ENCODE peak calls at places on chromosome 18, in eight cellular contexts. One of them, this sample, is unnamed.

GRCh38 chr18:11518788-11519685 is 90.4 kb upstream of the SLC35G4 start:
- DNase-seq in substantia nigra: peak
- DNase-seq in central memory CD8-positive, alpha-beta T cell: no peak
- DNase-seq in neural progenitor cell: peak
- DNase-seq in stimulated activated CD4-positive, alpha-beta T cell treated with anti-CD3 and anti-CD28 coated beads, Interleukin-15, amount 100 ng/mL, for 24 hours: peak
- DNase-seq in activated T-helper 1 cell treated with anti-CD3 and anti-CD28 coated beads, Interleukin-2, amount 50 U/mL, for 16 hours: no peak
- DNase-seq in activated CD4-positive, alpha-beta T cell treated with anti-CD3 and anti-CD28 coated beads for 1 hour: no peak
- DNase-seq in sciatic nerve: no peak
- DNase-seq in this sample: no peak

GRCh38 chr18:70260683-70261082 is 28.2 kb upstream of the SOCS6 start:
- DNase-seq in activated T-helper 1 cell treated with anti-CD3 and anti-CD28 coated beads, Interleukin-2, amount 50 U/mL, for 16 hours: no peak
- DNase-seq in central memory CD8-positive, alpha-beta T cell: no peak
- DNase-seq in substantia nigra: no peak
- DNase-seq in activated CD4-positive, alpha-beta T cell treated with anti-CD3 and anti-CD28 coated beads for 1 hour: no peak
- DNase-seq in sciatic nerve: no peak
- DNase-seq in neural progenitor cell: no peak
- DNase-seq in stimulated activated CD4-positive, alpha-beta T cell treated with anti-CD3 and anti-CD28 coated beads, Interleukin-15, amount 100 ng/mL, for 24 hours: no peak
- DNase-seq in this sample: no peak

GRCh38 chr18:21452808-21453511 is 147.5 kb downstream of the ESCO1 start:
- DNase-seq in stimulated activated CD4-positive, alpha-beta T cell treated with anti-CD3 and anti-CD28 coated beads, Interleukin-15, amount 100 ng/mL, for 24 hours: no peak
- DNase-seq in neural progenitor cell: no peak
- DNase-seq in activated CD4-positive, alpha-beta T cell treated with anti-CD3 and anti-CD28 coated beads for 1 hour: no peak
- DNase-seq in substantia nigra: no peak
- DNase-seq in central memory CD8-positive, alpha-beta T cell: no peak
- DNase-seq in sciatic nerve: no peak
- DNase-seq in activated T-helper 1 cell treated with anti-CD3 and anti-CD28 coated beads, Interleukin-2, amount 50 U/mL, for 16 hours: no peak
- DNase-seq in this sample: no peak

GRCh38 chr18:13447621-13448020 is 229.1 kb downstream of the LDLRAD4 start:
- DNase-seq in sciatic nerve: no peak
- DNase-seq in central memory CD8-positive, alpha-beta T cell: no peak
- DNase-seq in stimulated activated CD4-positive, alpha-beta T cell treated with anti-CD3 and anti-CD28 coated beads, Interleukin-15, amount 100 ng/mL, for 24 hours: no peak
- DNase-seq in neural progenitor cell: peak
- DNase-seq in substantia nigra: peak
- DNase-seq in activated T-helper 1 cell treated with anti-CD3 and anti-CD28 coated beads, Interleukin-2, amount 50 U/mL, for 16 hours: no peak
- DNase-seq in activated CD4-positive, alpha-beta T cell treated with anti-CD3 and anti-CD28 coated beads for 1 hour: no peak
- DNase-seq in this sample: peak

GRCh38 chr18:78978336-78979057 is 1.1 kb upstream of the SALL3 start:
- DNase-seq in stimulated activated CD4-positive, alpha-beta T cell treated with anti-CD3 and anti-CD28 coated beads, Interleukin-15, amount 100 ng/mL, for 24 hours: no peak
- DNase-seq in activated CD4-positive, alpha-beta T cell treated with anti-CD3 and anti-CD28 coated beads for 1 hour: no peak
- DNase-seq in central memory CD8-positive, alpha-beta T cell: no peak
- DNase-seq in substantia nigra: no peak
- DNase-seq in activated T-helper 1 cell treated with anti-CD3 and anti-CD28 coated beads, Interleukin-2, amount 50 U/mL, for 16 hours: no peak
- DNase-seq in sciatic nerve: no peak
- DNase-seq in neural progenitor cell: peak
- DNase-seq in this sample: no peak

GRCh38 chr18:76488190-76488589 is 6.9 kb downstream of the ZNF516 start:
- DNase-seq in sciatic nerve: no peak
- DNase-seq in central memory CD8-positive, alpha-beta T cell: no peak
- DNase-seq in activated T-helper 1 cell treated with anti-CD3 and anti-CD28 coated beads, Interleukin-2, amount 50 U/mL, for 16 hours: no peak
- DNase-seq in substantia nigra: no peak
- DNase-seq in neural progenitor cell: no peak
- DNase-seq in activated CD4-positive, alpha-beta T cell treated with anti-CD3 and anti-CD28 coated beads for 1 hour: no peak
- DNase-seq in stimulated activated CD4-positive, alpha-beta T cell treated with anti-CD3 and anti-CD28 coated beads, Interleukin-15, amount 100 ng/mL, for 24 hours: no peak
- DNase-seq in this sample: no peak

GRCh38 chr18:73384246-73384645 is 516.5 kb upstream of the NETO1 start:
- DNase-seq in stimulated activated CD4-positive, alpha-beta T cell treated with anti-CD3 and anti-CD28 coated beads, Interleukin-15, amount 100 ng/mL, for 24 hours: no peak
- DNase-seq in central memory CD8-positive, alpha-beta T cell: no peak
- DNase-seq in activated CD4-positive, alpha-beta T cell treated with anti-CD3 and anti-CD28 coated beads for 1 hour: no peak
- DNase-seq in activated T-helper 1 cell treated with anti-CD3 and anti-CD28 coated beads, Interleukin-2, amount 50 U/mL, for 16 hours: no peak
- DNase-seq in substantia nigra: no peak
- DNase-seq in sciatic nerve: no peak
- DNase-seq in neural progenitor cell: no peak
- DNase-seq in this sample: no peak

GRCh38 chr18:11034816-11035215 is 114.6 kb downstream of the PIEZO2 start:
- DNase-seq in activated T-helper 1 cell treated with anti-CD3 and anti-CD28 coated beads, Interleukin-2, amount 50 U/mL, for 16 hours: no peak
- DNase-seq in substantia nigra: no peak
- DNase-seq in central memory CD8-positive, alpha-beta T cell: no peak
- DNase-seq in sciatic nerve: no peak
- DNase-seq in activated CD4-positive, alpha-beta T cell treated with anti-CD3 and anti-CD28 coated beads for 1 hour: no peak
- DNase-seq in neural progenitor cell: no peak
- DNase-seq in stimulated activated CD4-positive, alpha-beta T cell treated with anti-CD3 and anti-CD28 coated beads, Interleukin-15, amount 100 ng/mL, for 24 hours: no peak
- DNase-seq in this sample: no peak

GRCh38 chr18:35580748-35581534 is 599 bp upstream of the GALNT1 start:
- DNase-seq in neural progenitor cell: peak
- DNase-seq in activated CD4-positive, alpha-beta T cell treated with anti-CD3 and anti-CD28 coated beads for 1 hour: peak
- DNase-seq in substantia nigra: peak
- DNase-seq in activated T-helper 1 cell treated with anti-CD3 and anti-CD28 coated beads, Interleukin-2, amount 50 U/mL, for 16 hours: peak
- DNase-seq in sciatic nerve: peak
- DNase-seq in stimulated activated CD4-positive, alpha-beta T cell treated with anti-CD3 and anti-CD28 coated beads, Interleukin-15, amount 100 ng/mL, for 24 hours: peak
- DNase-seq in central memory CD8-positive, alpha-beta T cell: peak
- DNase-seq in this sample: peak

GRCh38 chr18:9619990-9620389 is 5.6 kb upstream of the PPP4R1 start:
- DNase-seq in stimulated activated CD4-positive, alpha-beta T cell treated with anti-CD3 and anti-CD28 coated beads, Interleukin-15, amount 100 ng/mL, for 24 hours: no peak
- DNase-seq in central memory CD8-positive, alpha-beta T cell: no peak
- DNase-seq in substantia nigra: no peak
- DNase-seq in neural progenitor cell: no peak
- DNase-seq in sciatic nerve: no peak
- DNase-seq in activated CD4-positive, alpha-beta T cell treated with anti-CD3 and anti-CD28 coated beads for 1 hour: no peak
- DNase-seq in activated T-helper 1 cell treated with anti-CD3 and anti-CD28 coated beads, Interleukin-2, amount 50 U/mL, for 16 hours: no peak
- DNase-seq in this sample: no peak

GRCh38 chr18:54882318-54882717 is 54.0 kb downstream of the RAB27B start:
- DNase-seq in neural progenitor cell: peak
- DNase-seq in sciatic nerve: no peak
- DNase-seq in substantia nigra: no peak
- DNase-seq in central memory CD8-positive, alpha-beta T cell: no peak
- DNase-seq in activated T-helper 1 cell treated with anti-CD3 and anti-CD28 coated beads, Interleukin-2, amount 50 U/mL, for 16 hours: no peak
- DNase-seq in stimulated activated CD4-positive, alpha-beta T cell treated with anti-CD3 and anti-CD28 coated beads, Interleukin-15, amount 100 ng/mL, for 24 hours: no peak
- DNase-seq in activated CD4-positive, alpha-beta T cell treated with anti-CD3 and anti-CD28 coated beads for 1 hour: no peak
- DNase-seq in this sample: no peak

GRCh38 chr18:39062426-39062825 is 1496.8 kb upstream of the CELF4 start:
- DNase-seq in sciatic nerve: no peak
- DNase-seq in substantia nigra: no peak
- DNase-seq in central memory CD8-positive, alpha-beta T cell: no peak
- DNase-seq in activated T-helper 1 cell treated with anti-CD3 and anti-CD28 coated beads, Interleukin-2, amount 50 U/mL, for 16 hours: no peak
- DNase-seq in neural progenitor cell: no peak
- DNase-seq in activated CD4-positive, alpha-beta T cell treated with anti-CD3 and anti-CD28 coated beads for 1 hour: no peak
- DNase-seq in stimulated activated CD4-positive, alpha-beta T cell treated with anti-CD3 and anti-CD28 coated beads, Interleukin-15, amount 100 ng/mL, for 24 hours: no peak
- DNase-seq in this sample: no peak

GRCh38 chr18:47247036-47247832 is 4.2 kb downstream of the SKOR2 start:
- DNase-seq in stimulated activated CD4-positive, alpha-beta T cell treated with anti-CD3 and anti-CD28 coated beads, Interleukin-15, amount 100 ng/mL, for 24 hours: peak
- DNase-seq in activated CD4-positive, alpha-beta T cell treated with anti-CD3 and anti-CD28 coated beads for 1 hour: no peak
- DNase-seq in substantia nigra: no peak
- DNase-seq in activated T-helper 1 cell treated with anti-CD3 and anti-CD28 coated beads, Interleukin-2, amount 50 U/mL, for 16 hours: no peak
- DNase-seq in neural progenitor cell: peak
- DNase-seq in central memory CD8-positive, alpha-beta T cell: no peak
- DNase-seq in sciatic nerve: no peak
- DNase-seq in this sample: no peak

GRCh38 chr18:12391487-12392136 is 14.6 kb upstream of the AFG3L2 start:
- DNase-seq in activated CD4-positive, alpha-beta T cell treated with anti-CD3 and anti-CD28 coated beads for 1 hour: peak
- DNase-seq in neural progenitor cell: peak
- DNase-seq in sciatic nerve: peak
- DNase-seq in substantia nigra: peak
- DNase-seq in activated T-helper 1 cell treated with anti-CD3 and anti-CD28 coated beads, Interleukin-2, amount 50 U/mL, for 16 hours: no peak
- DNase-seq in stimulated activated CD4-positive, alpha-beta T cell treated with anti-CD3 and anti-CD28 coated beads, Interleukin-15, amount 100 ng/mL, for 24 hours: peak
- DNase-seq in central memory CD8-positive, alpha-beta T cell: no peak
- DNase-seq in this sample: peak

GRCh38 chr18:5894613-5895299 is 566 bp downstream of the TMEM200C start:
- DNase-seq in sciatic nerve: no peak
- DNase-seq in activated CD4-positive, alpha-beta T cell treated with anti-CD3 and anti-CD28 coated beads for 1 hour: no peak
- DNase-seq in activated T-helper 1 cell treated with anti-CD3 and anti-CD28 coated beads, Interleukin-2, amount 50 U/mL, for 16 hours: no peak
- DNase-seq in substantia nigra: no peak
- DNase-seq in neural progenitor cell: peak
- DNase-seq in stimulated activated CD4-positive, alpha-beta T cell treated with anti-CD3 and anti-CD28 coated beads, Interleukin-15, amount 100 ng/mL, for 24 hours: peak
- DNase-seq in central memory CD8-positive, alpha-beta T cell: no peak
- DNase-seq in this sample: no peak

GRCh38 chr18:4134691-4135090 is 320.4 kb downstream of the DLGAP1 start:
- DNase-seq in stimulated activated CD4-positive, alpha-beta T cell treated with anti-CD3 and anti-CD28 coated beads, Interleukin-15, amount 100 ng/mL, for 24 hours: no peak
- DNase-seq in neural progenitor cell: peak
- DNase-seq in activated T-helper 1 cell treated with anti-CD3 and anti-CD28 coated beads, Interleukin-2, amount 50 U/mL, for 16 hours: no peak
- DNase-seq in activated CD4-positive, alpha-beta T cell treated with anti-CD3 and anti-CD28 coated beads for 1 hour: no peak
- DNase-seq in sciatic nerve: no peak
- DNase-seq in substantia nigra: no peak
- DNase-seq in central memory CD8-positive, alpha-beta T cell: no peak
- DNase-seq in this sample: no peak

GRCh38 chr18:3251963-3252277 is 4.3 kb downstream of the MYL12A start:
- DNase-seq in central memory CD8-positive, alpha-beta T cell: no peak
- DNase-seq in sciatic nerve: no peak
- DNase-seq in activated T-helper 1 cell treated with anti-CD3 and anti-CD28 coated beads, Interleukin-2, amount 50 U/mL, for 16 hours: no peak
- DNase-seq in stimulated activated CD4-positive, alpha-beta T cell treated with anti-CD3 and anti-CD28 coated beads, Interleukin-15, amount 100 ng/mL, for 24 hours: no peak
- DNase-seq in activated CD4-positive, alpha-beta T cell treated with anti-CD3 and anti-CD28 coated beads for 1 hour: no peak
- DNase-seq in substantia nigra: no peak
- DNase-seq in neural progenitor cell: no peak
- DNase-seq in this sample: no peak

GRCh38 chr18:45733535-45733934 is 9.6 kb downstream of the SLC14A1 start:
- DNase-seq in substantia nigra: no peak
- DNase-seq in sciatic nerve: no peak
- DNase-seq in neural progenitor cell: peak
- DNase-seq in stimulated activated CD4-positive, alpha-beta T cell treated with anti-CD3 and anti-CD28 coated beads, Interleukin-15, amount 100 ng/mL, for 24 hours: no peak
- DNase-seq in central memory CD8-positive, alpha-beta T cell: no peak
- DNase-seq in activated T-helper 1 cell treated with anti-CD3 and anti-CD28 coated beads, Interleukin-2, amount 50 U/mL, for 16 hours: no peak
- DNase-seq in activated CD4-positive, alpha-beta T cell treated with anti-CD3 and anti-CD28 coated beads for 1 hour: no peak
- DNase-seq in this sample: no peak

GRCh38 chr18:6775237-6775636 is 45.7 kb downstream of the ARHGAP28 start:
- DNase-seq in sciatic nerve: no peak
- DNase-seq in substantia nigra: no peak
- DNase-seq in stimulated activated CD4-positive, alpha-beta T cell treated with anti-CD3 and anti-CD28 coated beads, Interleukin-15, amount 100 ng/mL, for 24 hours: no peak
- DNase-seq in activated T-helper 1 cell treated with anti-CD3 and anti-CD28 coated beads, Interleukin-2, amount 50 U/mL, for 16 hours: no peak
- DNase-seq in neural progenitor cell: no peak
- DNase-seq in activated CD4-positive, alpha-beta T cell treated with anti-CD3 and anti-CD28 coated beads for 1 hour: no peak
- DNase-seq in central memory CD8-positive, alpha-beta T cell: no peak
- DNase-seq in this sample: no peak

GRCh38 chr18:49985246-49985645 is 171.9 kb upstream of the ACAA2 start:
- DNase-seq in central memory CD8-positive, alpha-beta T cell: no peak
- DNase-seq in substantia nigra: no peak
- DNase-seq in activated CD4-positive, alpha-beta T cell treated with anti-CD3 and anti-CD28 coated beads for 1 hour: no peak
- DNase-seq in neural progenitor cell: no peak
- DNase-seq in activated T-helper 1 cell treated with anti-CD3 and anti-CD28 coated beads, Interleukin-2, amount 50 U/mL, for 16 hours: no peak
- DNase-seq in stimulated activated CD4-positive, alpha-beta T cell treated with anti-CD3 and anti-CD28 coated beads, Interleukin-15, amount 100 ng/mL, for 24 hours: no peak
- DNase-seq in sciatic nerve: no peak
- DNase-seq in this sample: no peak

GRCh38 chr18:2597639-2598038 is 26.3 kb downstream of the NDC80 start:
- DNase-seq in neural progenitor cell: no peak
- DNase-seq in sciatic nerve: no peak
- DNase-seq in activated CD4-positive, alpha-beta T cell treated with anti-CD3 and anti-CD28 coated beads for 1 hour: no peak
- DNase-seq in activated T-helper 1 cell treated with anti-CD3 and anti-CD28 coated beads, Interleukin-2, amount 50 U/mL, for 16 hours: no peak
- DNase-seq in stimulated activated CD4-positive, alpha-beta T cell treated with anti-CD3 and anti-CD28 coated beads, Interleukin-15, amount 100 ng/mL, for 24 hours: no peak
- DNase-seq in central memory CD8-positive, alpha-beta T cell: no peak
- DNase-seq in substantia nigra: no peak
- DNase-seq in this sample: no peak

GRCh38 chr18:61546598-61546997 is 213.4 kb downstream of the CDH20 start:
- DNase-seq in sciatic nerve: no peak
- DNase-seq in neural progenitor cell: no peak
- DNase-seq in substantia nigra: no peak
- DNase-seq in activated CD4-positive, alpha-beta T cell treated with anti-CD3 and anti-CD28 coated beads for 1 hour: no peak
- DNase-seq in stimulated activated CD4-positive, alpha-beta T cell treated with anti-CD3 and anti-CD28 coated beads, Interleukin-15, amount 100 ng/mL, for 24 hours: no peak
- DNase-seq in activated T-helper 1 cell treated with anti-CD3 and anti-CD28 coated beads, Interleukin-2, amount 50 U/mL, for 16 hours: no peak
- DNase-seq in central memory CD8-positive, alpha-beta T cell: no peak
- DNase-seq in this sample: no peak

GRCh38 chr18:53567935-53568574 is 656.4 kb downstream of the MBD2 start:
- DNase-seq in central memory CD8-positive, alpha-beta T cell: no peak
- DNase-seq in sciatic nerve: no peak
- DNase-seq in activated T-helper 1 cell treated with anti-CD3 and anti-CD28 coated beads, Interleukin-2, amount 50 U/mL, for 16 hours: no peak
- DNase-seq in stimulated activated CD4-positive, alpha-beta T cell treated with anti-CD3 and anti-CD28 coated beads, Interleukin-15, amount 100 ng/mL, for 24 hours: no peak
- DNase-seq in activated CD4-positive, alpha-beta T cell treated with anti-CD3 and anti-CD28 coated beads for 1 hour: no peak
- DNase-seq in neural progenitor cell: peak
- DNase-seq in substantia nigra: no peak
- DNase-seq in this sample: no peak

GRCh38 chr18:47512056-47512455 is 260.6 kb upstream of the SKOR2 start:
- DNase-seq in substantia nigra: no peak
- DNase-seq in activated T-helper 1 cell treated with anti-CD3 and anti-CD28 coated beads, Interleukin-2, amount 50 U/mL, for 16 hours: no peak
- DNase-seq in stimulated activated CD4-positive, alpha-beta T cell treated with anti-CD3 and anti-CD28 coated beads, Interleukin-15, amount 100 ng/mL, for 24 hours: no peak
- DNase-seq in activated CD4-positive, alpha-beta T cell treated with anti-CD3 and anti-CD28 coated beads for 1 hour: no peak
- DNase-seq in neural progenitor cell: no peak
- DNase-seq in central memory CD8-positive, alpha-beta T cell: no peak
- DNase-seq in sciatic nerve: no peak
- DNase-seq in this sample: no peak

GRCh38 chr18:75375341-75375740 is 52.2 kb downstream of the SMIM21 start:
- DNase-seq in central memory CD8-positive, alpha-beta T cell: no peak
- DNase-seq in activated T-helper 1 cell treated with anti-CD3 and anti-CD28 coated beads, Interleukin-2, amount 50 U/mL, for 16 hours: no peak
- DNase-seq in stimulated activated CD4-positive, alpha-beta T cell treated with anti-CD3 and anti-CD28 coated beads, Interleukin-15, amount 100 ng/mL, for 24 hours: no peak
- DNase-seq in activated CD4-positive, alpha-beta T cell treated with anti-CD3 and anti-CD28 coated beads for 1 hour: no peak
- DNase-seq in sciatic nerve: no peak
- DNase-seq in substantia nigra: no peak
- DNase-seq in neural progenitor cell: no peak
- DNase-seq in this sample: no peak

GRCh38 chr18:67581178-67581577 is 64.7 kb upstream of the DSEL start:
- DNase-seq in sciatic nerve: no peak
- DNase-seq in activated CD4-positive, alpha-beta T cell treated with anti-CD3 and anti-CD28 coated beads for 1 hour: no peak
- DNase-seq in activated T-helper 1 cell treated with anti-CD3 and anti-CD28 coated beads, Interleukin-2, amount 50 U/mL, for 16 hours: no peak
- DNase-seq in neural progenitor cell: no peak
- DNase-seq in central memory CD8-positive, alpha-beta T cell: no peak
- DNase-seq in stimulated activated CD4-positive, alpha-beta T cell treated with anti-CD3 and anti-CD28 coated beads, Interleukin-15, amount 100 ng/mL, for 24 hours: no peak
- DNase-seq in substantia nigra: no peak
- DNase-seq in this sample: no peak

GRCh38 chr18:3683483-3683882 is 233.5 kb downstream of the TGIF1 start:
- DNase-seq in substantia nigra: no peak
- DNase-seq in sciatic nerve: no peak
- DNase-seq in activated T-helper 1 cell treated with anti-CD3 and anti-CD28 coated beads, Interleukin-2, amount 50 U/mL, for 16 hours: no peak
- DNase-seq in central memory CD8-positive, alpha-beta T cell: no peak
- DNase-seq in stimulated activated CD4-positive, alpha-beta T cell treated with anti-CD3 and anti-CD28 coated beads, Interleukin-15, amount 100 ng/mL, for 24 hours: no peak
- DNase-seq in activated CD4-positive, alpha-beta T cell treated with anti-CD3 and anti-CD28 coated beads for 1 hour: no peak
- DNase-seq in neural progenitor cell: no peak
- DNase-seq in this sample: no peak

GRCh38 chr18:51955136-51955535 is 384.9 kb upstream of the DCC start:
- DNase-seq in central memory CD8-positive, alpha-beta T cell: no peak
- DNase-seq in activated CD4-positive, alpha-beta T cell treated with anti-CD3 and anti-CD28 coated beads for 1 hour: no peak
- DNase-seq in activated T-helper 1 cell treated with anti-CD3 and anti-CD28 coated beads, Interleukin-2, amount 50 U/mL, for 16 hours: no peak
- DNase-seq in sciatic nerve: no peak
- DNase-seq in substantia nigra: no peak
- DNase-seq in stimulated activated CD4-positive, alpha-beta T cell treated with anti-CD3 and anti-CD28 coated beads, Interleukin-15, amount 100 ng/mL, for 24 hours: no peak
- DNase-seq in neural progenitor cell: no peak
- DNase-seq in this sample: no peak

GRCh38 chr18:25759111-25759510 is 331.3 kb downstream of the SS18 start:
- DNase-seq in substantia nigra: no peak
- DNase-seq in central memory CD8-positive, alpha-beta T cell: no peak
- DNase-seq in activated CD4-positive, alpha-beta T cell treated with anti-CD3 and anti-CD28 coated beads for 1 hour: no peak
- DNase-seq in stimulated activated CD4-positive, alpha-beta T cell treated with anti-CD3 and anti-CD28 coated beads, Interleukin-15, amount 100 ng/mL, for 24 hours: no peak
- DNase-seq in activated T-helper 1 cell treated with anti-CD3 and anti-CD28 coated beads, Interleukin-2, amount 50 U/mL, for 16 hours: no peak
- DNase-seq in neural progenitor cell: no peak
- DNase-seq in sciatic nerve: no peak
- DNase-seq in this sample: no peak

GRCh38 chr18:24118750-24119577 is 19.9 kb upstream of the CABYR start:
- DNase-seq in activated CD4-positive, alpha-beta T cell treated with anti-CD3 and anti-CD28 coated beads for 1 hour: peak
- DNase-seq in stimulated activated CD4-positive, alpha-beta T cell treated with anti-CD3 and anti-CD28 coated beads, Interleukin-15, amount 100 ng/mL, for 24 hours: peak
- DNase-seq in neural progenitor cell: peak
- DNase-seq in activated T-helper 1 cell treated with anti-CD3 and anti-CD28 coated beads, Interleukin-2, amount 50 U/mL, for 16 hours: peak
- DNase-seq in substantia nigra: peak
- DNase-seq in sciatic nerve: peak
- DNase-seq in central memory CD8-positive, alpha-beta T cell: peak
- DNase-seq in this sample: peak

GRCh38 chr18:42649636-42650035 is 465.8 kb downstream of the RIT2 start:
- DNase-seq in activated T-helper 1 cell treated with anti-CD3 and anti-CD28 coated beads, Interleukin-2, amount 50 U/mL, for 16 hours: no peak
- DNase-seq in sciatic nerve: no peak
- DNase-seq in central memory CD8-positive, alpha-beta T cell: no peak
- DNase-seq in substantia nigra: no peak
- DNase-seq in stimulated activated CD4-positive, alpha-beta T cell treated with anti-CD3 and anti-CD28 coated beads, Interleukin-15, amount 100 ng/mL, for 24 hours: no peak
- DNase-seq in neural progenitor cell: no peak
- DNase-seq in activated CD4-positive, alpha-beta T cell treated with anti-CD3 and anti-CD28 coated beads for 1 hour: no peak
- DNase-seq in this sample: no peak

GRCh38 chr18:52310651-52311050 is 29.3 kb upstream of the DCC start:
- DNase-seq in activated T-helper 1 cell treated with anti-CD3 and anti-CD28 coated beads, Interleukin-2, amount 50 U/mL, for 16 hours: no peak
- DNase-seq in central memory CD8-positive, alpha-beta T cell: no peak
- DNase-seq in activated CD4-positive, alpha-beta T cell treated with anti-CD3 and anti-CD28 coated beads for 1 hour: no peak
- DNase-seq in neural progenitor cell: no peak
- DNase-seq in stimulated activated CD4-positive, alpha-beta T cell treated with anti-CD3 and anti-CD28 coated beads, Interleukin-15, amount 100 ng/mL, for 24 hours: no peak
- DNase-seq in substantia nigra: no peak
- DNase-seq in sciatic nerve: no peak
- DNase-seq in this sample: no peak

GRCh38 chr18:73407506-73407905 is 539.7 kb upstream of the NETO1 start:
- DNase-seq in sciatic nerve: no peak
- DNase-seq in central memory CD8-positive, alpha-beta T cell: no peak
- DNase-seq in stimulated activated CD4-positive, alpha-beta T cell treated with anti-CD3 and anti-CD28 coated beads, Interleukin-15, amount 100 ng/mL, for 24 hours: no peak
- DNase-seq in substantia nigra: no peak
- DNase-seq in activated T-helper 1 cell treated with anti-CD3 and anti-CD28 coated beads, Interleukin-2, amount 50 U/mL, for 16 hours: no peak
- DNase-seq in neural progenitor cell: no peak
- DNase-seq in activated CD4-positive, alpha-beta T cell treated with anti-CD3 and anti-CD28 coated beads for 1 hour: no peak
- DNase-seq in this sample: no peak

GRCh38 chr18:2997429-2997828 is 15.5 kb downstream of the LPIN2 start:
- DNase-seq in central memory CD8-positive, alpha-beta T cell: no peak
- DNase-seq in sciatic nerve: no peak
- DNase-seq in neural progenitor cell: no peak
- DNase-seq in activated CD4-positive, alpha-beta T cell treated with anti-CD3 and anti-CD28 coated beads for 1 hour: no peak
- DNase-seq in activated T-helper 1 cell treated with anti-CD3 and anti-CD28 coated beads, Interleukin-2, amount 50 U/mL, for 16 hours: no peak
- DNase-seq in stimulated activated CD4-positive, alpha-beta T cell treated with anti-CD3 and anti-CD28 coated beads, Interleukin-15, amount 100 ng/mL, for 24 hours: no peak
- DNase-seq in substantia nigra: no peak
- DNase-seq in this sample: no peak

This sample was measured in posterior cingulate gyrus.